ENCODE peak calls at places on chromosomes 12 and 14, in five cellular contexts. C, S, K, V and L are unnamed samples.

GRCh38 chr14:99117671-99118045 is 154.3 kb downstream of the BCL11B start:
- DNase-seq in C (no peak), S (no peak), K (no peak), V (no peak), L (no peak)

GRCh38 chr12:12660201-12660600 is 35.8 kb downstream of the GPR19 start:
- DNase-seq in C (no peak), S (no peak), K (peak; percentile 92), V (no peak), L (no peak)

GRCh38 chr14:21868442-21869046 is 194.9 kb upstream of the OR4E1 start:
- DNase-seq in C (peak; percentile 53), S (peak; percentile 81), K (peak; percentile 63), V (peak; percentile 88), L (peak; percentile 23)

GRCh38 chr14:57760891-57761290 is 105.0 kb downstream of the SLC35F4 start:
- DNase-seq in C (no peak), S (no peak), K (no peak), V (no peak), L (no peak)

GRCh38 chr14:50964683-50965390 is 20.6 kb upstream of the PYGL start:
- DNase-seq in C (no peak), S (no peak), K (peak; percentile 83), V (no peak), L (peak; percentile 92)

GRCh38 chr14:74514471-74514932 is 20.9 kb downstream of the ISCA2 start:
- DNase-seq in C (no peak), S (no peak), K (peak; percentile 27), V (no peak), L (peak; percentile 86)

GRCh38 chr12:3735432-3735831 is 17.5 kb downstream of the CRACR2A start:
- DNase-seq in C (no peak), S (no peak), K (no peak), V (no peak), L (no peak)

GRCh38 chr14:34122650-34123049 is 171.8 kb upstream of the EGLN3 start:
- DNase-seq in C (no peak), S (no peak), K (no peak), V (no peak), L (no peak)

GRCh38 chr14:64569108-64570045 is 19.6 kb downstream of the PPP1R36 start:
- DNase-seq in C (no peak), S (no peak), K (peak; percentile 92), V (no peak), L (peak; percentile 91)

GRCh38 chr12:45727301-45727993 is 2.1 kb upstream of the ARID2 start:
- DNase-seq in C (peak; percentile 96), S (peak; percentile 97), K (peak; percentile 95), V (peak; percentile 87), L (peak; percentile 99)

GRCh38 chr14:68359862-68360552 is 432.9 kb downstream of the ZFP36L1 start:
- DNase-seq in C (no peak), S (no peak), K (peak; percentile 35), V (no peak), L (no peak)

GRCh38 chr14:88522393-88522792 is 32.4 kb downstream of the PTPN21 start:
- DNase-seq in C (no peak), S (no peak), K (peak; percentile 43), V (no peak), L (no peak)

GRCh38 chr14:72501439-72501838 is 392.5 kb downstream of the DPF3 start:
- DNase-seq in C (no peak), S (no peak), K (peak; percentile 68), V (no peak), L (no peak)

GRCh38 chr14:87181288-87181687 is 811.7 kb downstream of the GALC start:
- DNase-seq in C (no peak), S (no peak), K (no peak), V (no peak), L (no peak)

GRCh38 chr14:21525571-21525970 is 575 bp downstream of the SALL2 start:
- DNase-seq in C (no peak), S (no peak), K (no peak), V (no peak), L (peak; percentile 38)

GRCh38 chr14:101130861-101131260 is 227.3 kb upstream of the RTL1 start:
- DNase-seq in C (no peak), S (no peak), K (no peak), V (peak; percentile 40), L (no peak)

GRCh38 chr14:100589071-100589759 is 2.0 kb upstream of the BEGAIN start:
- DNase-seq in C (no peak), S (no peak), K (no peak), V (no peak), L (no peak)

GRCh38 chr14:37171678-37172023 is 755 bp downstream of the SLC25A21 start:
- DNase-seq in C (no peak), S (no peak), K (no peak), V (no peak), L (no peak)
- H3K27ac ChIP-seq in C (peak overlapping the region; percentile 95), S (peak overlapping the region; percentile 31), K (no peak overlapping the region), V (peak overlapping the region; percentile 88), L (peak overlapping the region; percentile 96)

GRCh38 chr12:78018939-78019338 is 188.2 kb downstream of the NAV3 start:
- DNase-seq in C (no peak), S (no peak), K (no peak), V (no peak), L (peak; percentile 14)
- H3K18ac ChIP-seq in C (no peak overlapping the region), S (no peak overlapping the region), K (no peak overlapping the region), V (no peak overlapping the region), L (no peak overlapping the region)

GRCh38 chr12:56751712-56752598 is at the start of gene PRIM1:
- DNase-seq in C (peak; percentile 85), S (peak; percentile 90), K (peak; percentile 91), V (peak; percentile 94), L (peak; percentile 79)
- H2BK12ac ChIP-seq in C (peak within 1 kb of the TSS; percentile 41), S (peak within 1 kb of the TSS; percentile 15), K (no peak within 1 kb of the TSS), V (peak within 1 kb of the TSS; percentile 96), L (no peak within 1 kb of the TSS)

GRCh38 chr14:92945959-92946846 is 23.3 kb downstream of the CHGA start:
- DNase-seq in C (no peak), S (no peak), K (no peak), V (no peak), L (no peak)
- H3K27ac ChIP-seq in C (no peak overlapping the region), S (no peak overlapping the region), K (no peak overlapping the region), V (no peak overlapping the region), L (no peak overlapping the region)

DNA sequence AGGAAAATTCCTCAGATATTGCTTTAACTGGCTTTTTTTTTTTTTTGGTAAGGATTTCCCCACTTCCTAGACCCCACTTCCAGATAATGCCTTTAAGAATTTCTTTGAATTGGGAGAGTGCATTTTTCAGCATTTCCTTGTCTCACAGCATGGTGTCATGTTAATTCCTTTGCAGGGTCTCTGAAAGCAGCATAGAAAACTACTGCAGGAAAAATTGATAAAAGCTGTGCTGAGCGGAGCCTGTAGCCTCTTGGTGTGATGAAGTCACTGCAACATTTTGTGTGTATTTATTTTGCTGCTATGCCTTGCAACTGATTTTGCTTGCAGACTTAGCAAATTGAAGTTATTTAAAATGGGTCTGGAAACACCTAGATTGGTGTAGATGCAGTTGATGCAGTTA is 2.7 kb downstream of the ANO4 start:
- DNase-seq in C (peak; percentile 21), S (no peak), K (no peak), V (no peak), L (peak; percentile 30)
- H3K18ac ChIP-seq in C (no peak overlapping the region), S (no peak overlapping the region), K (no peak overlapping the region), V (no peak overlapping the region), L (no peak overlapping the region)

GRCh38 chr12:65010437-65010836 is 110.7 kb downstream of the WIF1 start:
- DNase-seq in C (no peak), S (no peak), K (no peak), V (no peak), L (no peak)

GRCh38 chr12:65015850-65016249 is 105.3 kb downstream of the WIF1 start:
- DNase-seq in C (no peak), S (no peak), K (no peak), V (no peak), L (no peak)

GRCh38 chr12:65016881-65017650 is 104.0 kb downstream of the WIF1 start:
- DNase-seq in C (no peak), S (no peak), K (no peak), V (no peak), L (no peak)

GRCh38 chr12:65019696-65020095 is 101.4 kb downstream of the WIF1 start:
- DNase-seq in C (no peak), S (no peak), K (no peak), V (no peak), L (no peak)

DNA sequence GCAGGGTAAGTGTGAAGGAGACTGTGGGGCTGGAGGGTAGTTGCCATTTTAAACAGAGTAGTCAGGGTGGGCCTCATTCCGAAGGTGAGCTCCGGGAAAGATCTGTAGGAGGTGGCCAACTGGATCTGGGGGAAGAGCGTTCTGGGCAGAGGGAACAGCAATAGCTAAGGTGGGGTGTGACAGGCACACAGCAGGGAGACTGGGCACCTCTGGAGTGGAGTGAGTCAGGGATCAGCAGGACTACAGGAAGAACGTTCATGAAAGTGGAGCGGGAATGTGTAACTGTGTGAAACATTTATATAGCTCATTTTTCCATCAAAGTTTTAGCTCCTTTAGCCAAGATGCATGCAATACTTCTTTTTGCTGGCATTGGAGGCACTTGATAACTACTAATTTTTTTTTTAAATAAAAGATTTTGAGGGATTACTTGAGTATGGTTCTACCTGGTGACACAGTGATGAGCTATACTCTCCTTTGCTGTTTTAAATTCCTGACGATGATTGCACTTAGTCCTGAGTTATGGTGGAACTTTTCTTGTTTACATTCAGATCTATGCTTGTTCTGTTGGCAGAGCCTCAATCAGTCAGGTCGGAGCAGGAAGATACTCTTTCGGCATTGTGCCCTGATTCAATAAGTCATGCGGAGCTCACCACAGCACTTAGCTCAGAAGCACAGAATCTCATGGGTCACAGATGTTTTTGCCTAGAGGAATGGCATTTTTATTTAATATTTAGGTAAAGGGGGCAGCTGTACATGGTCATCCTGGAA is 106.4 kb downstream of the WIF1 start:
- DNase-seq in C (no peak), S (no peak), K (no peak), V (no peak), L (no peak)
- H2BK12ac ChIP-seq in C (no peak overlapping the region), S (no peak overlapping the region), K (no peak overlapping the region), V (no peak overlapping the region), L (no peak overlapping the region)

GRCh38 chr14:37970696-37971095 is 237.0 kb upstream of the SSTR1 start:
- DNase-seq in C (no peak), S (no peak), K (no peak), V (no peak), L (no peak)

GRCh38 chr14:37974421-37974820 is 233.3 kb upstream of the SSTR1 start:
- DNase-seq in C (no peak), S (no peak), K (no peak), V (no peak), L (no peak)

GRCh38 chr14:37977481-37977880 is 230.2 kb upstream of the SSTR1 start:
- DNase-seq in C (no peak), S (no peak), K (no peak), V (no peak), L (no peak)

GRCh38 chr14:37969511-37969979 is 238.2 kb upstream of the SSTR1 start:
- DNase-seq in C (no peak), S (no peak), K (no peak), V (no peak), L (no peak)

GRCh38 chr14:37973031-37973908 is 234.4 kb upstream of the SSTR1 start:
- DNase-seq in C (no peak), S (no peak), K (no peak), V (no peak), L (no peak)
- H3K27ac ChIP-seq in C (no peak overlapping the region), S (no peak overlapping the region), K (no peak overlapping the region), V (no peak overlapping the region), L (no peak overlapping the region)

GRCh38 chr14:105313381-105314286 is 914 bp upstream of the PACS2 start:
- DNase-seq in C (peak; percentile 57), S (peak; percentile 55), K (peak; percentile 29), V (peak; percentile 78), L (peak; percentile 11)
- H3K18ac ChIP-seq in C (peak overlapping the region; percentile 88), S (no peak overlapping the region), K (peak overlapping the region; percentile 56), V (peak overlapping the region; percentile 36), L (peak overlapping the region; percentile 69)

GRCh38 chr12:100899301-100899700 is 104.7 kb downstream of the ANO4 start:
- DNase-seq in C (no peak), S (no peak), K (no peak), V (no peak), L (peak; percentile 37)
- H2BK12ac ChIP-seq in C (no peak overlapping the region), S (no peak overlapping the region), K (no peak overlapping the region), V (no peak overlapping the region), L (no peak overlapping the region)